ENCODE peak calls at places on chromosomes 16 and 17, in four cellular contexts. One of them, this sample, is unnamed.
A peak's percentile ranks its signal among the peaks of the same experiment; 100 is the strongest.

GRCh38 chr17:21842332-21843317 is 150.3 kb downstream of the KCNJ18 start:
- DNase-seq in bronchial epithelial cell: no peak
- DNase-seq in body of pancreas: no peak
- DNase-seq in ovary: no peak
- DNase-seq in this sample: no peak

GRCh38 chr16:67651039-67651438 is 6.1 kb downstream of the CARMIL2 start:
- DNase-seq in bronchial epithelial cell: no peak
- DNase-seq in body of pancreas: no peak
- DNase-seq in ovary: no peak
- DNase-seq in this sample: no peak

GRCh38 chr16:1498899-1499676 is 5.9 kb downstream of the TELO2 start:
- DNase-seq in bronchial epithelial cell: no peak
- DNase-seq in body of pancreas: no peak
- DNase-seq in ovary: no peak
- DNase-seq in this sample: no peak

GRCh38 chr17:41863074-41863843 is 2.0 kb downstream of the KLHL11 start:
- DNase-seq in bronchial epithelial cell: no peak
- DNase-seq in body of pancreas: no peak
- DNase-seq in ovary: no peak
- DNase-seq in this sample: no peak

GRCh38 chr16:84391151-84391873 is 23.0 kb downstream of the ATP2C2 start:
- DNase-seq in bronchial epithelial cell: no peak
- DNase-seq in body of pancreas: no peak
- DNase-seq in ovary: no peak
- DNase-seq in this sample: no peak

GRCh38 chr17:63542218-63542545 is 8.1 kb upstream of the DCAF7 start:
- DNase-seq in bronchial epithelial cell: no peak
- DNase-seq in body of pancreas: no peak
- DNase-seq in ovary: no peak
- DNase-seq in this sample: no peak

GRCh38 chr17:50153650-50154575 is 3.4 kb upstream of the PPP1R9B start:
- DNase-seq in bronchial epithelial cell: peak; percentile 62
- DNase-seq in body of pancreas: peak; percentile 72
- DNase-seq in ovary: peak; percentile 84
- DNase-seq in this sample: no peak

GRCh38 chr16:79664407-79664806 is 63.9 kb upstream of the MAF start:
- DNase-seq in bronchial epithelial cell: peak; percentile 25
- DNase-seq in body of pancreas: peak; percentile 10
- DNase-seq in ovary: no peak
- DNase-seq in this sample: peak; percentile 40

GRCh38 chr17:17235212-17236174 is 1.5 kb downstream of the FLCN start:
- DNase-seq in bronchial epithelial cell: peak; percentile 67
- DNase-seq in body of pancreas: peak; percentile 53
- DNase-seq in ovary: no peak
- DNase-seq in this sample: peak; percentile 44

GRCh38 chr17:29237476-29238132 is 9.1 kb upstream of the CRYBA1 start:
- DNase-seq in bronchial epithelial cell: peak; percentile 58
- DNase-seq in body of pancreas: no peak
- DNase-seq in ovary: no peak
- DNase-seq in this sample: no peak

GRCh38 chr16:3919413-3919812 is 38.9 kb upstream of the CREBBP start:
- DNase-seq in bronchial epithelial cell: no peak
- DNase-seq in body of pancreas: no peak
- DNase-seq in ovary: no peak
- DNase-seq in this sample: no peak

GRCh38 chr16:85464342-85465305 is 148.5 kb upstream of the GSE1 start:
- DNase-seq in bronchial epithelial cell: no peak
- DNase-seq in body of pancreas: no peak
- DNase-seq in ovary: no peak
- DNase-seq in this sample: no peak

GRCh38 chr16:27819881-27820610 is 243.5 kb downstream of the GSG1L start:
- DNase-seq in bronchial epithelial cell: no peak
- DNase-seq in body of pancreas: no peak
- DNase-seq in ovary: no peak
- DNase-seq in this sample: no peak

GRCh38 chr17:38511126-38512108 is 83.2 kb downstream of the ARHGAP23 start:
- DNase-seq in bronchial epithelial cell: peak; percentile 29
- DNase-seq in body of pancreas: no peak
- DNase-seq in ovary: peak; percentile 39
- DNase-seq in this sample: no peak

GRCh38 chr17:32882734-32883133 is 5.8 kb upstream of the MYO1D start:
- DNase-seq in bronchial epithelial cell: peak; percentile 44
- DNase-seq in body of pancreas: no peak
- DNase-seq in ovary: no peak
- DNase-seq in this sample: no peak

GRCh38 chr17:78655251-78655940 is 78.2 kb upstream of the DNAH17 start:
- DNase-seq in bronchial epithelial cell: no peak
- DNase-seq in body of pancreas: no peak
- DNase-seq in ovary: no peak
- DNase-seq in this sample: no peak

GRCh38 chr16:20928774-20929411 is 28.3 kb downstream of the LYRM1 start:
- DNase-seq in bronchial epithelial cell: no peak
- DNase-seq in body of pancreas: no peak
- DNase-seq in ovary: no peak
- DNase-seq in this sample: no peak

GRCh38 chr16:27465483-27465879 is 63.5 kb downstream of the IL21R start:
- DNase-seq in bronchial epithelial cell: no peak
- DNase-seq in body of pancreas: no peak
- DNase-seq in ovary: no peak
- DNase-seq in this sample: no peak

GRCh38 chr16:27365142-27366089 is 36.6 kb upstream of the IL21R start:
- DNase-seq in bronchial epithelial cell: peak; percentile 99
- DNase-seq in body of pancreas: peak; percentile 34
- DNase-seq in ovary: no peak
- DNase-seq in this sample: no peak

GRCh38 chr16:2284797-2285576 is 17.1 kb upstream of the RNPS1 start:
- DNase-seq in bronchial epithelial cell: no peak
- DNase-seq in body of pancreas: no peak
- DNase-seq in ovary: no peak
- DNase-seq in this sample: no peak

GRCh38 chr17:26818736-26819135 is 475.2 kb upstream of the WSB1 start:
- DNase-seq in bronchial epithelial cell: peak; percentile 36
- DNase-seq in body of pancreas: no peak
- DNase-seq in ovary: no peak
- DNase-seq in this sample: no peak

GRCh38 chr16:4313563-4314531 is 2.0 kb upstream of the GLIS2 start:
- DNase-seq in bronchial epithelial cell: no peak
- DNase-seq in body of pancreas: peak; percentile 78
- DNase-seq in ovary: peak; percentile 57
- DNase-seq in this sample: no peak

GRCh38 chr17:35892091-35892637 is 12.0 kb upstream of the CCL5 start:
- DNase-seq in bronchial epithelial cell: no peak
- DNase-seq in body of pancreas: no peak
- DNase-seq in ovary: no peak
- DNase-seq in this sample: no peak

GRCh38 chr16:54422569-54422978 is 136.0 kb upstream of the IRX3 start:
- DNase-seq in bronchial epithelial cell: peak; percentile 33
- DNase-seq in body of pancreas: no peak
- DNase-seq in ovary: no peak
- DNase-seq in this sample: no peak

GRCh38 chr17:65459667-65460415 is 101.6 kb downstream of the AXIN2 start:
- DNase-seq in bronchial epithelial cell: no peak
- DNase-seq in body of pancreas: no peak
- DNase-seq in ovary: no peak
- DNase-seq in this sample: no peak

GRCh38 chr17:53227514-53227913 is 595.2 kb upstream of the KIF2B start:
- DNase-seq in bronchial epithelial cell: no peak
- DNase-seq in body of pancreas: no peak
- DNase-seq in ovary: no peak
- DNase-seq in this sample: no peak

GRCh38 chr16:31129568-31130335 is 5.8 kb downstream of the PRSS8 start:
- DNase-seq in bronchial epithelial cell: no peak
- DNase-seq in body of pancreas: peak; percentile 51
- DNase-seq in ovary: peak; percentile 69
- DNase-seq in this sample: no peak

GRCh38 chr16:54290203-54291106 is 3.9 kb upstream of the IRX3 start:
- DNase-seq in bronchial epithelial cell: no peak
- DNase-seq in body of pancreas: no peak
- DNase-seq in ovary: no peak
- DNase-seq in this sample: no peak

GRCh38 chr17:79991140-79991923 is 44.3 kb downstream of the TBC1D16 start:
- DNase-seq in bronchial epithelial cell: peak; percentile 63
- DNase-seq in body of pancreas: peak; percentile 91
- DNase-seq in ovary: peak; percentile 91
- DNase-seq in this sample: peak; percentile 65
- TF ChIP-seq CTCF in bronchial epithelial cell: peak; percentile 78
- TF ChIP-seq CTCF in body of pancreas: peak; percentile 77
- TF ChIP-seq CTCF in ovary: no peak
- TF ChIP-seq CTCF in this sample: peak; percentile 86

GRCh38 chr17:9906616-9907015 is 1.5 kb upstream of the RCVRN start:
- DNase-seq in bronchial epithelial cell: no peak
- DNase-seq in body of pancreas: no peak
- DNase-seq in ovary: no peak
- DNase-seq in this sample: no peak

GRCh38 chr17:9902116-9902515 is 3.0 kb downstream of the RCVRN start:
- DNase-seq in bronchial epithelial cell: no peak
- DNase-seq in body of pancreas: no peak
- DNase-seq in ovary: no peak
- DNase-seq in this sample: no peak

GRCh38 chr17:9905902-9906301 is 831 bp upstream of the RCVRN start:
- DNase-seq in bronchial epithelial cell: no peak
- DNase-seq in body of pancreas: peak; percentile 17
- DNase-seq in ovary: no peak
- DNase-seq in this sample: no peak

GRCh38 chr17:9905078-9905415 is at the start of gene RCVRN:
- DNase-seq in bronchial epithelial cell: no peak
- DNase-seq in body of pancreas: no peak
- DNase-seq in ovary: no peak
- DNase-seq in this sample: no peak

DNA sequence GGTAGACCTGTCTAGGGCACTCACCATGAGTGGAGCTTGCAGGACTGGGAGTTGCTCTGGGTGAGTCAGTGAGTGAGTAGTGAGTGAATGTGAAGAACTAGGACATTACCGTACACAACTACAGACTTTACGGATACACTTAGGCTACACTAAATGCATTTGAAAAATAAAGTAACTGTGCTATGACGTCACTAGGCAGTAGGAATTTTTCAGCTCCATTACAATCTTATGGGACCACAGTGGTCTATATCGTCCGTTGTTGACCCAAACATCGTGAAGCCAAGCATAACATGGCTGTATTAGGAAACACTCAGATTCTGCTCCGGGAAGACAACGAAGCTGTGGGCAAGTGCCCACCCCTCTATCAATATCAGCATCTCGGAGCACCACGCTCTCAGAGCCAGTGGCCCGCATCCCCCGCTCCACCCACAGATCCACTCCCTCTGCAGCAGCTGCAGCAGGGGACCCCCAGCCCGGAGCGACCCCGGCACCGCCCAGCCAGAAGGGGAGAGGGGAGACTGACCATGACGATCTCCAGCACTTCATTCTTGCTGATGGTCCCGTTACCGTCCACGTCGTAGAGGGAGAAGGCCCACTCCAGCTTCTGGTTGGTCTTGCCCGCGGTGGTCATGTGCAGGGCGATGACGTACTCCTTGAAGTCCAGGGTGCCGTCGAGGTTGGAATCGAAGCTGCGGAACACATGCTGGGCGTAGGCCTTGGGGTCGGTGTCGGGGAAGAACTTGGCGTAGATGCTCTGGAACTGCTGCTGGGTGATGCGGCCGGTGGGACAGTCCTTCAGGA is 594 bp downstream of the RCVRN start:
- DNase-seq in bronchial epithelial cell: no peak
- DNase-seq in body of pancreas: no peak
- DNase-seq in ovary: no peak
- DNase-seq in this sample: no peak
- H3K4me3 ChIP-seq in bronchial epithelial cell: no peak overlapping the region
- H3K4me3 ChIP-seq in body of pancreas: no peak overlapping the region
- H3K4me3 ChIP-seq in ovary: no peak overlapping the region
- H3K4me3 ChIP-seq in this sample: no peak overlapping the region

GRCh38 chr16:86550281-86550680 is 4.8 kb downstream of the MTHFSD start:
- DNase-seq in bronchial epithelial cell: no peak
- DNase-seq in body of pancreas: no peak
- DNase-seq in ovary: no peak
- DNase-seq in this sample: no peak

GRCh38 chr16:86547286-86547685 is 7.7 kb downstream of the MTHFSD start:
- DNase-seq in bronchial epithelial cell: no peak
- DNase-seq in body of pancreas: no peak
- DNase-seq in ovary: no peak
- DNase-seq in this sample: no peak

GRCh38 chr16:86546638-86547013 is 8.4 kb downstream of the MTHFSD start:
- DNase-seq in bronchial epithelial cell: no peak
- DNase-seq in body of pancreas: no peak
- DNase-seq in ovary: no peak
- DNase-seq in this sample: peak; percentile 21

GRCh38 chr16:86549893-86550190 is 5.2 kb downstream of the MTHFSD start:
- DNase-seq in bronchial epithelial cell: no peak
- DNase-seq in body of pancreas: no peak
- DNase-seq in ovary: no peak
- DNase-seq in this sample: no peak

GRCh38 chr16:86549076-86549892 is 5.8 kb downstream of the MTHFSD start:
- DNase-seq in bronchial epithelial cell: no peak
- DNase-seq in body of pancreas: no peak
- DNase-seq in ovary: no peak
- DNase-seq in this sample: no peak
- TF ChIP-seq CTCF in bronchial epithelial cell: no peak
- TF ChIP-seq CTCF in body of pancreas: no peak
- TF ChIP-seq CTCF in ovary: no peak
- TF ChIP-seq CTCF in this sample: no peak

GRCh38 chr16:22318690-22319358 is 21.6 kb downstream of the POLR3E start:
- DNase-seq in bronchial epithelial cell: peak; percentile 22
- DNase-seq in body of pancreas: no peak
- DNase-seq in ovary: peak; percentile 25
- DNase-seq in this sample: no peak
- H3K4me3 ChIP-seq in bronchial epithelial cell: no peak overlapping the region
- H3K4me3 ChIP-seq in body of pancreas: no peak overlapping the region
- H3K4me3 ChIP-seq in ovary: no peak overlapping the region
- H3K4me3 ChIP-seq in this sample: no peak overlapping the region

GRCh38 chr17:81825841-81826471 is 7.1 kb downstream of the MCRIP1 start:
- DNase-seq in bronchial epithelial cell: no peak
- DNase-seq in body of pancreas: no peak
- DNase-seq in ovary: no peak
- DNase-seq in this sample: no peak
- TF ChIP-seq CTCF in bronchial epithelial cell: peak; percentile 14
- TF ChIP-seq CTCF in body of pancreas: no peak
- TF ChIP-seq CTCF in ovary: no peak
- TF ChIP-seq CTCF in this sample: peak; percentile 1

GRCh38 chr16:23147666-23148065 is 1.6 kb downstream of the USP31 start:
- DNase-seq in bronchial epithelial cell: no peak
- DNase-seq in body of pancreas: no peak
- DNase-seq in ovary: no peak
- DNase-seq in this sample: no peak
- H3K4me3 ChIP-seq in bronchial epithelial cell: peak overlapping the region; percentile 72
- H3K4me3 ChIP-seq in body of pancreas: no peak overlapping the region
- H3K4me3 ChIP-seq in ovary: peak overlapping the region; percentile 44
- H3K4me3 ChIP-seq in this sample: no peak overlapping the region

This sample was measured in LNCaP clone FGC.